ENCODE peak calls at places on chromosome 1, in seven cellular contexts. One of them, this sample, is unnamed.
A peak's percentile ranks its signal among the peaks of the same experiment; 100 is the strongest.

GRCh38 chr1:93554883-93555872 is 107.3 kb downstream of the FNBP1L start:
- DNase-seq in iPS DF 6.9: no peak
- DNase-seq in left kidney: no peak
- DNase-seq in ELR: no peak
- DNase-seq in stimulated activated CD4-positive, alpha-beta T cell treated with anti-CD3 and anti-CD28 coated beads, TNF-alpha, amount 100 ng/mL, for 1 hour: no peak
- DNase-seq in LNCaP clone FGC: no peak
- DNase-seq in GM23338: no peak
- DNase-seq in this sample: no peak

GRCh38 chr1:89633745-89634625 is 1.1 kb downstream of the LRRC8C start:
- DNase-seq in iPS DF 6.9: no peak
- DNase-seq in left kidney: peak; percentile 66
- DNase-seq in ELR: peak; percentile 62
- DNase-seq in stimulated activated CD4-positive, alpha-beta T cell treated with anti-CD3 and anti-CD28 coated beads, TNF-alpha, amount 100 ng/mL, for 1 hour: no peak
- DNase-seq in LNCaP clone FGC: no peak
- DNase-seq in GM23338: peak; percentile 56
- DNase-seq in this sample: no peak

GRCh38 chr1:151892190-151892589 is 17.1 kb downstream of the THEM4 start:
- DNase-seq in iPS DF 6.9: no peak
- DNase-seq in left kidney: no peak
- DNase-seq in ELR: peak; percentile 62
- DNase-seq in stimulated activated CD4-positive, alpha-beta T cell treated with anti-CD3 and anti-CD28 coated beads, TNF-alpha, amount 100 ng/mL, for 1 hour: no peak
- DNase-seq in LNCaP clone FGC: no peak
- DNase-seq in GM23338: no peak
- DNase-seq in this sample: no peak

GRCh38 chr1:54809496-54810074 is 8.5 kb upstream of the TTC22 start:
- DNase-seq in iPS DF 6.9: no peak
- DNase-seq in left kidney: no peak
- DNase-seq in ELR: no peak
- DNase-seq in stimulated activated CD4-positive, alpha-beta T cell treated with anti-CD3 and anti-CD28 coated beads, TNF-alpha, amount 100 ng/mL, for 1 hour: no peak
- DNase-seq in LNCaP clone FGC: no peak
- DNase-seq in GM23338: no peak
- DNase-seq in this sample: no peak

GRCh38 chr1:201518105-201518504 is 11.2 kb upstream of the CSRP1 start:
- DNase-seq in iPS DF 6.9: no peak
- DNase-seq in left kidney: no peak
- DNase-seq in ELR: no peak
- DNase-seq in stimulated activated CD4-positive, alpha-beta T cell treated with anti-CD3 and anti-CD28 coated beads, TNF-alpha, amount 100 ng/mL, for 1 hour: no peak
- DNase-seq in LNCaP clone FGC: no peak
- DNase-seq in GM23338: no peak
- DNase-seq in this sample: no peak

GRCh38 chr1:83905315-83905907 is 93.5 kb downstream of the TTLL7 start:
- DNase-seq in iPS DF 6.9: no peak
- DNase-seq in left kidney: peak; percentile 31
- DNase-seq in ELR: peak; percentile 61
- DNase-seq in stimulated activated CD4-positive, alpha-beta T cell treated with anti-CD3 and anti-CD28 coated beads, TNF-alpha, amount 100 ng/mL, for 1 hour: no peak
- DNase-seq in LNCaP clone FGC: no peak
- DNase-seq in GM23338: peak; percentile 45
- DNase-seq in this sample: no peak

GRCh38 chr1:53068314-53069084 is 6.5 kb downstream of the PODN start:
- DNase-seq in iPS DF 6.9: no peak
- DNase-seq in left kidney: no peak
- DNase-seq in ELR: no peak
- DNase-seq in stimulated activated CD4-positive, alpha-beta T cell treated with anti-CD3 and anti-CD28 coated beads, TNF-alpha, amount 100 ng/mL, for 1 hour: no peak
- DNase-seq in LNCaP clone FGC: no peak
- DNase-seq in GM23338: no peak
- DNase-seq in this sample: no peak

GRCh38 chr1:112267929-112268328 is 128.1 kb upstream of the CTTNBP2NL start:
- DNase-seq in iPS DF 6.9: no peak
- DNase-seq in left kidney: no peak
- DNase-seq in ELR: no peak
- DNase-seq in stimulated activated CD4-positive, alpha-beta T cell treated with anti-CD3 and anti-CD28 coated beads, TNF-alpha, amount 100 ng/mL, for 1 hour: no peak
- DNase-seq in LNCaP clone FGC: no peak
- DNase-seq in GM23338: no peak
- DNase-seq in this sample: no peak

GRCh38 chr1:109628540-109629321 is 9.1 kb downstream of the AMPD2 start:
- DNase-seq in iPS DF 6.9: no peak
- DNase-seq in left kidney: no peak
- DNase-seq in ELR: peak; percentile 77
- DNase-seq in stimulated activated CD4-positive, alpha-beta T cell treated with anti-CD3 and anti-CD28 coated beads, TNF-alpha, amount 100 ng/mL, for 1 hour: no peak
- DNase-seq in LNCaP clone FGC: no peak
- DNase-seq in GM23338: no peak
- DNase-seq in this sample: no peak

GRCh38 chr1:212525479-212526110 is 83.0 kb upstream of the ATF3 start:
- DNase-seq in iPS DF 6.9: no peak
- DNase-seq in left kidney: no peak
- DNase-seq in ELR: peak; percentile 64
- DNase-seq in stimulated activated CD4-positive, alpha-beta T cell treated with anti-CD3 and anti-CD28 coated beads, TNF-alpha, amount 100 ng/mL, for 1 hour: no peak
- DNase-seq in LNCaP clone FGC: peak; percentile 17
- DNase-seq in GM23338: no peak
- DNase-seq in this sample: no peak

GRCh38 chr1:208158640-208159541 is 85.3 kb downstream of the PLXNA2 start:
- DNase-seq in iPS DF 6.9: no peak
- DNase-seq in left kidney: peak; percentile 54
- DNase-seq in ELR: no peak
- DNase-seq in stimulated activated CD4-positive, alpha-beta T cell treated with anti-CD3 and anti-CD28 coated beads, TNF-alpha, amount 100 ng/mL, for 1 hour: no peak
- DNase-seq in LNCaP clone FGC: no peak
- DNase-seq in GM23338: peak; percentile 39
- DNase-seq in this sample: no peak

GRCh38 chr1:110190282-110190929 is 19.7 kb upstream of the KCNC4 start:
- DNase-seq in iPS DF 6.9: no peak
- DNase-seq in left kidney: no peak
- DNase-seq in ELR: no peak
- DNase-seq in stimulated activated CD4-positive, alpha-beta T cell treated with anti-CD3 and anti-CD28 coated beads, TNF-alpha, amount 100 ng/mL, for 1 hour: no peak
- DNase-seq in LNCaP clone FGC: no peak
- DNase-seq in GM23338: no peak
- DNase-seq in this sample: no peak

GRCh38 chr1:162351443-162351842 is 25.2 kb downstream of the SPATA46 start:
- DNase-seq in iPS DF 6.9: no peak
- DNase-seq in left kidney: no peak
- DNase-seq in ELR: no peak
- DNase-seq in stimulated activated CD4-positive, alpha-beta T cell treated with anti-CD3 and anti-CD28 coated beads, TNF-alpha, amount 100 ng/mL, for 1 hour: no peak
- DNase-seq in LNCaP clone FGC: no peak
- DNase-seq in GM23338: no peak
- DNase-seq in this sample: no peak

GRCh38 chr1:30733520-30733919 is 10.1 kb upstream of the MATN1 start:
- DNase-seq in iPS DF 6.9: no peak
- DNase-seq in left kidney: no peak
- DNase-seq in ELR: peak; percentile 25
- DNase-seq in stimulated activated CD4-positive, alpha-beta T cell treated with anti-CD3 and anti-CD28 coated beads, TNF-alpha, amount 100 ng/mL, for 1 hour: no peak
- DNase-seq in LNCaP clone FGC: no peak
- DNase-seq in GM23338: no peak
- DNase-seq in this sample: no peak

GRCh38 chr1:203328714-203329122 is 22.2 kb downstream of the FMOD start:
- DNase-seq in iPS DF 6.9: no peak
- DNase-seq in left kidney: peak; percentile 71
- DNase-seq in ELR: peak; percentile 19
- DNase-seq in stimulated activated CD4-positive, alpha-beta T cell treated with anti-CD3 and anti-CD28 coated beads, TNF-alpha, amount 100 ng/mL, for 1 hour: no peak
- DNase-seq in LNCaP clone FGC: no peak
- DNase-seq in GM23338: peak; percentile 64
- DNase-seq in this sample: no peak

GRCh38 chr1:219324629-219325367 is 151.1 kb downstream of the LYPLAL1 start:
- DNase-seq in iPS DF 6.9: no peak
- DNase-seq in left kidney: no peak
- DNase-seq in ELR: peak; percentile 97
- DNase-seq in stimulated activated CD4-positive, alpha-beta T cell treated with anti-CD3 and anti-CD28 coated beads, TNF-alpha, amount 100 ng/mL, for 1 hour: no peak
- DNase-seq in LNCaP clone FGC: no peak
- DNase-seq in GM23338: no peak
- DNase-seq in this sample: no peak

GRCh38 chr1:190792873-190793272 is 315.2 kb upstream of the BRINP3 start:
- DNase-seq in iPS DF 6.9: no peak
- DNase-seq in left kidney: no peak
- DNase-seq in ELR: no peak
- DNase-seq in stimulated activated CD4-positive, alpha-beta T cell treated with anti-CD3 and anti-CD28 coated beads, TNF-alpha, amount 100 ng/mL, for 1 hour: no peak
- DNase-seq in LNCaP clone FGC: no peak
- DNase-seq in GM23338: no peak
- DNase-seq in this sample: no peak

GRCh38 chr1:225653463-225654276 is 747 bp upstream of the ENAH start:
- DNase-seq in iPS DF 6.9: no peak
- DNase-seq in left kidney: peak; percentile 92
- DNase-seq in ELR: peak; percentile 75
- DNase-seq in stimulated activated CD4-positive, alpha-beta T cell treated with anti-CD3 and anti-CD28 coated beads, TNF-alpha, amount 100 ng/mL, for 1 hour: no peak
- DNase-seq in LNCaP clone FGC: no peak
- DNase-seq in GM23338: peak; percentile 61
- DNase-seq in this sample: no peak

GRCh38 chr1:34786521-34787325 is 5.7 kb downstream of the GJB3 start:
- DNase-seq in iPS DF 6.9: peak; percentile 61
- DNase-seq in left kidney: peak; percentile 83
- DNase-seq in ELR: peak; percentile 74
- DNase-seq in stimulated activated CD4-positive, alpha-beta T cell treated with anti-CD3 and anti-CD28 coated beads, TNF-alpha, amount 100 ng/mL, for 1 hour: no peak
- DNase-seq in LNCaP clone FGC: peak; percentile 46
- DNase-seq in GM23338: peak; percentile 89
- DNase-seq in this sample: peak; percentile 37

GRCh38 chr1:192225713-192226112 is 67.5 kb downstream of the RGS18 start:
- DNase-seq in iPS DF 6.9: no peak
- DNase-seq in left kidney: no peak
- DNase-seq in ELR: peak; percentile 76
- DNase-seq in stimulated activated CD4-positive, alpha-beta T cell treated with anti-CD3 and anti-CD28 coated beads, TNF-alpha, amount 100 ng/mL, for 1 hour: no peak
- DNase-seq in LNCaP clone FGC: no peak
- DNase-seq in GM23338: no peak
- DNase-seq in this sample: no peak

GRCh38 chr1:150563340-150564038 is 14.3 kb downstream of the ADAMTSL4 start:
- DNase-seq in iPS DF 6.9: no peak
- DNase-seq in left kidney: no peak
- DNase-seq in ELR: peak; percentile 43
- DNase-seq in stimulated activated CD4-positive, alpha-beta T cell treated with anti-CD3 and anti-CD28 coated beads, TNF-alpha, amount 100 ng/mL, for 1 hour: no peak
- DNase-seq in LNCaP clone FGC: no peak
- DNase-seq in GM23338: no peak
- DNase-seq in this sample: no peak

GRCh38 chr1:206472454-206472853 is 2.2 kb downstream of the IKBKE start:
- DNase-seq in iPS DF 6.9: no peak
- DNase-seq in left kidney: peak; percentile 92
- DNase-seq in ELR: peak; percentile 79
- DNase-seq in stimulated activated CD4-positive, alpha-beta T cell treated with anti-CD3 and anti-CD28 coated beads, TNF-alpha, amount 100 ng/mL, for 1 hour: no peak
- DNase-seq in LNCaP clone FGC: no peak
- DNase-seq in GM23338: peak; percentile 51
- DNase-seq in this sample: no peak

GRCh38 chr1:190578531-190578930 is 100.9 kb upstream of the BRINP3 start:
- DNase-seq in iPS DF 6.9: no peak
- DNase-seq in left kidney: no peak
- DNase-seq in ELR: peak; percentile 23
- DNase-seq in stimulated activated CD4-positive, alpha-beta T cell treated with anti-CD3 and anti-CD28 coated beads, TNF-alpha, amount 100 ng/mL, for 1 hour: no peak
- DNase-seq in LNCaP clone FGC: no peak
- DNase-seq in GM23338: no peak
- DNase-seq in this sample: no peak

GRCh38 chr1:114456586-114456985 is 54.4 kb downstream of the TRIM33 start:
- DNase-seq in iPS DF 6.9: no peak
- DNase-seq in left kidney: no peak
- DNase-seq in ELR: no peak
- DNase-seq in stimulated activated CD4-positive, alpha-beta T cell treated with anti-CD3 and anti-CD28 coated beads, TNF-alpha, amount 100 ng/mL, for 1 hour: no peak
- DNase-seq in LNCaP clone FGC: no peak
- DNase-seq in GM23338: no peak
- DNase-seq in this sample: no peak

GRCh38 chr1:152777510-152778137 is 2.7 kb downstream of the LCE1F start:
- DNase-seq in iPS DF 6.9: no peak
- DNase-seq in left kidney: no peak
- DNase-seq in ELR: peak; percentile 47
- DNase-seq in stimulated activated CD4-positive, alpha-beta T cell treated with anti-CD3 and anti-CD28 coated beads, TNF-alpha, amount 100 ng/mL, for 1 hour: no peak
- DNase-seq in LNCaP clone FGC: no peak
- DNase-seq in GM23338: peak; percentile 81
- DNase-seq in this sample: no peak

This sample was measured in central memory CD8-positive, alpha-beta T cell.